ENCODE peak calls at places on chromosomes 7 and 10, in nine cellular contexts. V is Daoy, R is AG04450, W is GM23338, K is MCF 10A, E is EL, B is left ventricle myocardium superior, D is GDM1, F is glutamatergic neuron. S is an unnamed sample.

GRCh38 chr7:40641717-40642116 is 506.9 kb downstream of the SUGCT start:
- DNase-seq in V (no peak), R (no peak), W (no peak), K (no peak), E (no peak), B (no peak), D (no peak), F (no peak), S (no peak)

GRCh38 chr7:67105382-67105781 is 108.7 kb downstream of the TYW1 start:
- DNase-seq in V (peak; percentile 16), R (no peak), W (no peak), K (peak; percentile 14), E (peak; percentile 3), B (no peak), D (no peak), F (no peak), S (no peak)

GRCh38 chr7:16318463-16318862 is 102.9 kb downstream of the CRPPA start:
- DNase-seq in V (no peak), R (no peak), W (no peak), K (no peak), E (no peak), B (no peak), D (no peak), F (no peak), S (no peak)

GRCh38 chr7:102063736-102064135 is 222.9 kb upstream of the SH2B2 start:
- DNase-seq in V (peak; percentile 94), R (peak; percentile 11), W (peak; percentile 82), K (peak; percentile 94), E (peak; percentile 80), B (no peak), D (no peak), F (peak; percentile 35), S (peak; percentile 91)

GRCh38 chr7:158695056-158695455 is 9.5 kb downstream of the NCAPG2 start:
- DNase-seq in V (no peak), R (no peak), W (no peak), K (no peak), E (no peak), B (no peak), D (no peak), F (no peak), S (no peak)

GRCh38 chr10:44293842-44294241 is 91.1 kb downstream of the CXCL12 start:
- DNase-seq in V (no peak), R (peak; percentile 88), W (no peak), K (peak; percentile 16), E (peak; percentile 87), B (peak; percentile 61), D (no peak), F (no peak), S (no peak)

GRCh38 chr7:7321681-7322080 is 139.3 kb downstream of the C1GALT1 start:
- DNase-seq in V (peak; percentile 38), R (no peak), W (no peak), K (peak; percentile 53), E (no peak), B (no peak), D (no peak), F (no peak), S (peak; percentile 43)

GRCh38 chr7:105926131-105926530 is 36.9 kb upstream of the CDHR3 start:
- DNase-seq in V (no peak), R (no peak), W (no peak), K (no peak), E (peak; percentile 25), B (no peak), D (no peak), F (no peak), S (no peak)

GRCh38 chr7:116692599-116693308 is 20.8 kb downstream of the MET start:
- DNase-seq in V (peak; percentile 48), R (no peak), W (no peak), K (peak; percentile 56), E (peak; percentile 44), B (no peak), D (no peak), F (no peak), S (peak; percentile 76)

GRCh38 chr10:29277296-29277695 is 11.6 kb upstream of the LYZL1 start:
- DNase-seq in V (no peak), R (no peak), W (no peak), K (no peak), E (no peak), B (no peak), D (no peak), F (no peak), S (no peak)

GRCh38 chr10:77458986-77459590 is 178.5 kb downstream of the KCNMA1 start:
- DNase-seq in V (no peak), R (no peak), W (no peak), K (no peak), E (peak; percentile 20), B (no peak), D (no peak), F (no peak), S (no peak)

GRCh38 chr7:19690736-19691135 is 18.1 kb downstream of the POLR1F start:
- DNase-seq in V (no peak), R (no peak), W (no peak), K (no peak), E (no peak), B (no peak), D (no peak), F (no peak), S (no peak)